ENCODE peak calls at places on chromosome 1, in five cellular contexts. One of them, this sample, is unnamed.

GRCh38 chr1:125065092-125065820 is 3880.5 kb downstream of the SRGAP2C start:
- DNase-seq in IMR-90: no peak
- DNase-seq in GM12865: no peak
- DNase-seq in neural crest cell: no peak
- DNase-seq in bronchial epithelial cell: no peak
- DNase-seq in this sample: peak; percentile 0

GRCh38 chr1:182962554-182963115 is 9.7 kb upstream of the SHCBP1L start:
- DNase-seq in IMR-90: peak; percentile 90
- DNase-seq in GM12865: peak; percentile 92
- DNase-seq in neural crest cell: peak; percentile 38
- DNase-seq in bronchial epithelial cell: peak; percentile 93
- DNase-seq in this sample: peak; percentile 84

GRCh38 chr1:24425446-24425845 is 9.8 kb downstream of the NIPAL3 start:
- DNase-seq in IMR-90: no peak
- DNase-seq in GM12865: no peak
- DNase-seq in neural crest cell: no peak
- DNase-seq in bronchial epithelial cell: no peak
- DNase-seq in this sample: no peak

GRCh38 chr1:23913212-23913880 is at the start of gene CNR2:
- DNase-seq in IMR-90: no peak
- DNase-seq in GM12865: peak; percentile 83
- DNase-seq in neural crest cell: no peak
- DNase-seq in bronchial epithelial cell: no peak
- DNase-seq in this sample: no peak

GRCh38 chr1:183417691-183418491 is at the start of gene NMNAT2:
- DNase-seq in IMR-90: peak; percentile 25
- DNase-seq in GM12865: no peak
- DNase-seq in neural crest cell: peak; percentile 32
- DNase-seq in bronchial epithelial cell: peak; percentile 12
- DNase-seq in this sample: no peak

GRCh38 chr1:5936126-5936525 is 56.1 kb downstream of the NPHP4 start:
- DNase-seq in IMR-90: no peak
- DNase-seq in GM12865: no peak
- DNase-seq in neural crest cell: no peak
- DNase-seq in bronchial epithelial cell: no peak
- DNase-seq in this sample: peak; percentile 10

GRCh38 chr1:167477962-167478361 is 40.4 kb downstream of the CD247 start:
- DNase-seq in IMR-90: no peak
- DNase-seq in GM12865: no peak
- DNase-seq in neural crest cell: no peak
- DNase-seq in bronchial epithelial cell: no peak
- DNase-seq in this sample: no peak

GRCh38 chr1:163509126-163509525 is 187.4 kb downstream of the NUF2 start:
- DNase-seq in IMR-90: no peak
- DNase-seq in GM12865: no peak
- DNase-seq in neural crest cell: no peak
- DNase-seq in bronchial epithelial cell: no peak
- DNase-seq in this sample: no peak

GRCh38 chr1:7093297-7093696 is 308.0 kb downstream of the CAMTA1 start:
- DNase-seq in IMR-90: no peak
- DNase-seq in GM12865: no peak
- DNase-seq in neural crest cell: no peak
- DNase-seq in bronchial epithelial cell: no peak
- DNase-seq in this sample: no peak

GRCh38 chr1:9004031-9004730 is 22.0 kb downstream of the SLC2A7 start:
- DNase-seq in IMR-90: no peak
- DNase-seq in GM12865: no peak
- DNase-seq in neural crest cell: no peak
- DNase-seq in bronchial epithelial cell: no peak
- DNase-seq in this sample: no peak

GRCh38 chr1:224106568-224107281 is 7.2 kb upstream of the FBXO28 start:
- DNase-seq in IMR-90: peak; percentile 56
- DNase-seq in GM12865: peak; percentile 69
- DNase-seq in neural crest cell: no peak
- DNase-seq in bronchial epithelial cell: peak; percentile 53
- DNase-seq in this sample: peak; percentile 62

GRCh38 chr1:76254165-76255043 is 179.9 kb downstream of the ST6GALNAC3 start:
- DNase-seq in IMR-90: no peak
- DNase-seq in GM12865: no peak
- DNase-seq in neural crest cell: no peak
- DNase-seq in bronchial epithelial cell: peak; percentile 6
- DNase-seq in this sample: no peak

GRCh38 chr1:81802601-81803422 is 2.1 kb downstream of the ADGRL2 start:
- DNase-seq in IMR-90: peak; percentile 33
- DNase-seq in GM12865: peak; percentile 8
- DNase-seq in neural crest cell: peak; percentile 59
- DNase-seq in bronchial epithelial cell: peak; percentile 15
- DNase-seq in this sample: peak; percentile 19

GRCh38 chr1:202281316-202282016 is 60.3 kb downstream of the UBE2T start:
- DNase-seq in IMR-90: peak; percentile 81
- DNase-seq in GM12865: no peak
- DNase-seq in neural crest cell: no peak
- DNase-seq in bronchial epithelial cell: peak; percentile 39
- DNase-seq in this sample: no peak

GRCh38 chr1:150875197-150876110 is 945 bp downstream of the ARNT start:
- DNase-seq in IMR-90: no peak
- DNase-seq in GM12865: peak; percentile 27
- DNase-seq in neural crest cell: no peak
- DNase-seq in bronchial epithelial cell: no peak
- DNase-seq in this sample: no peak

GRCh38 chr1:93180723-93181613 is at the start of gene CCDC18:
- DNase-seq in IMR-90: peak; percentile 44
- DNase-seq in GM12865: peak; percentile 85
- DNase-seq in neural crest cell: no peak
- DNase-seq in bronchial epithelial cell: peak; percentile 37
- DNase-seq in this sample: peak; percentile 67

GRCh38 chr1:217364220-217364619 is 266.7 kb downstream of the GPATCH2 start:
- DNase-seq in IMR-90: no peak
- DNase-seq in GM12865: no peak
- DNase-seq in neural crest cell: no peak
- DNase-seq in bronchial epithelial cell: no peak
- DNase-seq in this sample: no peak

GRCh38 chr1:6027591-6027990 is 18.1 kb upstream of the KCNAB2 start:
- DNase-seq in IMR-90: no peak
- DNase-seq in GM12865: peak; percentile 37
- DNase-seq in neural crest cell: no peak
- DNase-seq in bronchial epithelial cell: no peak
- DNase-seq in this sample: no peak

GRCh38 chr1:15007842-15008241 is 145.7 kb upstream of the TMEM51 start:
- DNase-seq in IMR-90: no peak
- DNase-seq in GM12865: no peak
- DNase-seq in neural crest cell: no peak
- DNase-seq in bronchial epithelial cell: no peak
- DNase-seq in this sample: no peak

GRCh38 chr1:231194843-231195516 is 33.1 kb downstream of the TRIM67 start:
- DNase-seq in IMR-90: no peak
- DNase-seq in GM12865: no peak
- DNase-seq in neural crest cell: no peak
- DNase-seq in bronchial epithelial cell: peak; percentile 27
- DNase-seq in this sample: no peak

GRCh38 chr1:101366513-101367215 is 129.8 kb downstream of the S1PR1 start:
- DNase-seq in IMR-90: peak; percentile 53
- DNase-seq in GM12865: no peak
- DNase-seq in neural crest cell: no peak
- DNase-seq in bronchial epithelial cell: peak; percentile 42
- DNase-seq in this sample: no peak

GRCh38 chr1:55034476-55035133 is 4.7 kb upstream of the PCSK9 start:
- DNase-seq in IMR-90: no peak
- DNase-seq in GM12865: no peak
- DNase-seq in neural crest cell: no peak
- DNase-seq in bronchial epithelial cell: no peak
- DNase-seq in this sample: no peak

GRCh38 chr1:55033215-55033614 is 6.1 kb upstream of the PCSK9 start:
- DNase-seq in IMR-90: no peak
- DNase-seq in GM12865: no peak
- DNase-seq in neural crest cell: no peak
- DNase-seq in bronchial epithelial cell: no peak
- DNase-seq in this sample: no peak

GRCh38 chr1:55037733-55038551 is 1.4 kb upstream of the PCSK9 start:
- DNase-seq in IMR-90: no peak
- DNase-seq in GM12865: no peak
- DNase-seq in neural crest cell: no peak
- DNase-seq in bronchial epithelial cell: no peak
- DNase-seq in this sample: no peak

GRCh38 chr1:55038552-55038838 is 853 bp upstream of the PCSK9 start:
- DNase-seq in IMR-90: no peak
- DNase-seq in GM12865: no peak
- DNase-seq in neural crest cell: no peak
- DNase-seq in bronchial epithelial cell: no peak
- DNase-seq in this sample: no peak

GRCh38 chr1:55035904-55036303 is 3.4 kb upstream of the PCSK9 start:
- DNase-seq in IMR-90: no peak
- DNase-seq in GM12865: no peak
- DNase-seq in neural crest cell: no peak
- DNase-seq in bronchial epithelial cell: peak; percentile 6
- DNase-seq in this sample: no peak
- TF ChIP-seq CTCF in IMR-90: no peak
- TF ChIP-seq CTCF in GM12865: no peak
- TF ChIP-seq CTCF in neural crest cell: peak; percentile 24
- TF ChIP-seq CTCF in bronchial epithelial cell: no peak
- TF ChIP-seq CTCF in this sample: no peak

GRCh38 chr1:157418659-157419058 is 133.7 kb downstream of the FCRL5 start:
- DNase-seq in IMR-90: no peak
- DNase-seq in GM12865: no peak
- DNase-seq in neural crest cell: no peak
- DNase-seq in bronchial epithelial cell: no peak
- DNase-seq in this sample: no peak

GRCh38 chr1:157415661-157416060 is 136.7 kb downstream of the FCRL5 start:
- DNase-seq in IMR-90: no peak
- DNase-seq in GM12865: no peak
- DNase-seq in neural crest cell: no peak
- DNase-seq in bronchial epithelial cell: no peak
- DNase-seq in this sample: no peak

GRCh38 chr1:157418231-157418630 is 134.1 kb downstream of the FCRL5 start:
- DNase-seq in IMR-90: no peak
- DNase-seq in GM12865: no peak
- DNase-seq in neural crest cell: no peak
- DNase-seq in bronchial epithelial cell: no peak
- DNase-seq in this sample: no peak

GRCh38 chr1:157419845-157420542 is 132.3 kb downstream of the FCRL5 start:
- DNase-seq in IMR-90: no peak
- DNase-seq in GM12865: no peak
- DNase-seq in neural crest cell: no peak
- DNase-seq in bronchial epithelial cell: no peak
- DNase-seq in this sample: no peak
- TF ChIP-seq CTCF in IMR-90: no peak
- TF ChIP-seq CTCF in GM12865: no peak
- TF ChIP-seq CTCF in neural crest cell: no peak
- TF ChIP-seq CTCF in bronchial epithelial cell: no peak
- TF ChIP-seq CTCF in this sample: no peak

GRCh38 chr1:204036882-204037645 is 35.9 kb upstream of the SOX13 start:
- DNase-seq in IMR-90: no peak
- DNase-seq in GM12865: no peak
- DNase-seq in neural crest cell: no peak
- DNase-seq in bronchial epithelial cell: no peak
- DNase-seq in this sample: no peak
- TF ChIP-seq CTCF in IMR-90: no peak
- TF ChIP-seq CTCF in GM12865: no peak
- TF ChIP-seq CTCF in neural crest cell: peak; percentile 48
- TF ChIP-seq CTCF in bronchial epithelial cell: no peak
- TF ChIP-seq CTCF in this sample: no peak

GRCh38 chr1:210239295-210240155 is 6.9 kb downstream of the SERTAD4 start:
- DNase-seq in IMR-90: peak; percentile 85
- DNase-seq in GM12865: no peak
- DNase-seq in neural crest cell: no peak
- DNase-seq in bronchial epithelial cell: peak; percentile 77
- DNase-seq in this sample: no peak
- TF ChIP-seq CTCF in IMR-90: peak; percentile 50
- TF ChIP-seq CTCF in GM12865: peak; percentile 10
- TF ChIP-seq CTCF in neural crest cell: peak; percentile 56
- TF ChIP-seq CTCF in bronchial epithelial cell: peak; percentile 59
- TF ChIP-seq CTCF in this sample: no peak

DNA sequence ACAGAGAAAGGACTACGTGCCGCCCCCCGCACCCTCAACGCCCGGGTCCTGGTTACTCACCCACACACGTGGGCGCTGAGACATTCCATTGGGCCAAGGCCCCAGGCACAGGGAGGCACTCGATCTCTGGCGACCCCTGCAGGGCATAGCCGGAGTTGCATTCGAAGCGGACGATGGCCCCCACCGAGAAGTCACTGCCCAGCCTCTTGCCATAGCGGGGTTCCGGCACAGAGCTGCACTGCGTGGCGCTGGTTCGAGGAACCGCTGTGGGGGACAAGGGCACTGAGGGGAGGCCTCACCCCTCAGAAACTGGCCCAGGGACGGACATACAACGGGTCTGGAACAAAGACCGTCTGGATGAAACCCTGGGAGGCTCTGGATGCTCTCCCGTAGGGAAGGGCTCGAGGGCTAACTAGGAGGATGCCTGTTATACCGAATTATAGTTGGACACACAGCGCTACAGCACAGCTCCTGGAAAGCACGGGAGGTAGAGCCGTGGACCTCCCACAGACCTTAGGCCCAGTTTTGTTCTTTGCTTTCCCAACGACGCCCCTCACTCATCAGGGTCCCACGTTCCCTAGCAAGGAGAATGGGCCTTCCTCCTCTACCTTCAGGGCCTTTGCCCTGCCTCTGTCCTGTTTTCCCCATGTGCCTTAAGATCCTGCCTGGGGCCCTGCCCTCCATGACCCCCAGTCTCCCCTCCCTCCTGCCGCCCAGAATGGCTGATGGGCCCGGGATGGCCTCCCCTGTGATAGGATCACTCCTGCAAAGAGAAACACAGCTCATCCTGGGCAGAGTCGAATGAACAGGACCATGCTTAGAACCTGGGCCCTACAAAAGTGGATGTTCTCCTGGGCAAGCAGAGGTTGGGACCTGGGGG is 152.8 kb downstream of the ZSCAN20 start:
- DNase-seq in IMR-90: no peak
- DNase-seq in GM12865: no peak
- DNase-seq in neural crest cell: no peak
- DNase-seq in bronchial epithelial cell: no peak
- DNase-seq in this sample: no peak
- TF ChIP-seq CTCF in IMR-90: peak; percentile 18
- TF ChIP-seq CTCF in GM12865: peak; percentile 51
- TF ChIP-seq CTCF in neural crest cell: peak; percentile 44
- TF ChIP-seq CTCF in bronchial epithelial cell: peak; percentile 1
- TF ChIP-seq CTCF in this sample: peak; percentile 35

DNA sequence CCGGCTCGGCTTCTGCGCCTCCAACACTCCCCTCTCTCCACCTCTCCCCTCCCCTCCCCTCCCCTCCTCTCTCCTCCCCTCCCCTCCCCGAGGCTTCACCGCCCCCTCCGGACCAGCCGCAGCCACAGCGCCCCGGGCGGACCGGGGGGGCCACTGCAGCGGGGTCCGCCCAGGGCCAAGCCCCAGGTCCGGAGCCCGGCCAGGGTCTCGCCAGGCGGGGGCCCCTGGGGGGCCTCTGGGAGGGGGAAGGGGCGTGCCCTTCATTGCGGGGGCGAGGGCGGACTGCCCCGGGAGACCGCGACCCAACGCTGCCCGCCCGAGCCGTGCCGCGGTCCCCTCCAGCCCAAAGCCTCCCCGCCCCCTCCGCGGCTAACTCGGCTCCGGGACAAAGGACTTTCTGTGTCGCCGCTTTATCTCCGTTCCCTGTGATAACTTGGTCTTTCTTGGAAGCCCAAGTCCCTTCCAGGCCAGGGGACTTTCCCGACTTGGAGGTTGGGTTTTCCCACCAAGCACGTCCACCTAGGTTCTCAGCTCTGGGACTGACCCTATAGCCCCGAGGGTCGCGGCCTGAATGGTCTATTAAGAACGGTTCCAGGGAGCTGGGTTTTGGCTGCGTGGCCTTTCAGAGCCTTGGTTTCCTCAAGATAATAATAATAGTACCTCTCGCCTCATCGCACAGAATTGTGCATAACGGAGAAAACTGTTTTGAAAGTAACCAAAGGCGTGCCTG is at the start of gene UBQLN4:
- DNase-seq in IMR-90: peak; percentile 81
- DNase-seq in GM12865: peak; percentile 93
- DNase-seq in neural crest cell: peak; percentile 81
- DNase-seq in bronchial epithelial cell: peak; percentile 53
- DNase-seq in this sample: peak; percentile 94
- TF ChIP-seq CTCF in IMR-90: peak; percentile 58
- TF ChIP-seq CTCF in GM12865: peak; percentile 73
- TF ChIP-seq CTCF in neural crest cell: peak; percentile 53
- TF ChIP-seq CTCF in bronchial epithelial cell: peak; percentile 37
- TF ChIP-seq CTCF in this sample: peak; percentile 70

This sample was measured in GM10248.